ENCODE peak calls at places on chromosome 17, in seven cellular contexts. One of them, this sample, is unnamed.

GRCh38 chr17:10109146-10109545 is 89.3 kb downstream of the GAS7 start:
- DNase-seq in left ventricle myocardium inferior: no peak
- DNase-seq in AG04449: no peak
- DNase-seq in prostate gland: no peak
- DNase-seq in nephron progenitor cell: no peak
- DNase-seq in GM20000: no peak
- DNase-seq in mesothelial cell of epicardium: no peak
- DNase-seq in this sample: no peak

GRCh38 chr17:38416840-38417209 is 11.4 kb upstream of the ARHGAP23 start:
- DNase-seq in left ventricle myocardium inferior: no peak
- DNase-seq in prostate gland: no peak
- DNase-seq in GM20000: no peak
- DNase-seq in mesothelial cell of epicardium: no peak
- DNase-seq in AG04449: no peak
- DNase-seq in nephron progenitor cell: no peak
- DNase-seq in this sample: no peak

GRCh38 chr17:2138768-2139167 is 83.9 kb downstream of the HIC1 start:
- DNase-seq in prostate gland: peak
- DNase-seq in mesothelial cell of epicardium: peak
- DNase-seq in left ventricle myocardium inferior: no peak
- DNase-seq in nephron progenitor cell: no peak
- DNase-seq in AG04449: no peak
- DNase-seq in GM20000: peak
- DNase-seq in this sample: no peak

GRCh38 chr17:4187076-4187475 is 44.1 kb downstream of the CYB5D2 start:
- DNase-seq in mesothelial cell of epicardium: no peak
- DNase-seq in AG04449: no peak
- DNase-seq in nephron progenitor cell: no peak
- DNase-seq in left ventricle myocardium inferior: no peak
- DNase-seq in prostate gland: peak
- DNase-seq in GM20000: no peak
- DNase-seq in this sample: no peak

GRCh38 chr17:80989586-80989913 is 2.1 kb upstream of the CHMP6 start:
- DNase-seq in GM20000: peak
- DNase-seq in nephron progenitor cell: no peak
- DNase-seq in prostate gland: no peak
- DNase-seq in AG04449: no peak
- DNase-seq in left ventricle myocardium inferior: no peak
- DNase-seq in mesothelial cell of epicardium: no peak
- DNase-seq in this sample: no peak

GRCh38 chr17:77647531-77647930 is 311.0 kb upstream of the TNRC6C start:
- DNase-seq in prostate gland: no peak
- DNase-seq in GM20000: no peak
- DNase-seq in left ventricle myocardium inferior: no peak
- DNase-seq in nephron progenitor cell: no peak
- DNase-seq in mesothelial cell of epicardium: no peak
- DNase-seq in AG04449: no peak
- DNase-seq in this sample: no peak

GRCh38 chr17:43556292-43556691 is 10.2 kb upstream of the ETV4 start:
- DNase-seq in prostate gland: no peak
- DNase-seq in AG04449: no peak
- DNase-seq in mesothelial cell of epicardium: no peak
- DNase-seq in nephron progenitor cell: peak
- DNase-seq in GM20000: no peak
- DNase-seq in left ventricle myocardium inferior: no peak
- DNase-seq in this sample: no peak

GRCh38 chr17:5545051-5545987 is 39.0 kb downstream of the NLRP1 start:
- DNase-seq in prostate gland: no peak
- DNase-seq in nephron progenitor cell: no peak
- DNase-seq in mesothelial cell of epicardium: no peak
- DNase-seq in left ventricle myocardium inferior: no peak
- DNase-seq in AG04449: no peak
- DNase-seq in GM20000: no peak
- DNase-seq in this sample: no peak

GRCh38 chr17:19410875-19411291 is at the start of gene RNF112:
- DNase-seq in left ventricle myocardium inferior: peak
- DNase-seq in AG04449: no peak
- DNase-seq in prostate gland: no peak
- DNase-seq in GM20000: no peak
- DNase-seq in nephron progenitor cell: no peak
- DNase-seq in mesothelial cell of epicardium: no peak
- DNase-seq in this sample: no peak

GRCh38 chr17:17435323-17435722 is 41.5 kb upstream of the MED9 start:
- DNase-seq in GM20000: no peak
- DNase-seq in left ventricle myocardium inferior: no peak
- DNase-seq in AG04449: peak
- DNase-seq in mesothelial cell of epicardium: no peak
- DNase-seq in prostate gland: no peak
- DNase-seq in nephron progenitor cell: peak
- DNase-seq in this sample: no peak

GRCh38 chr17:36008998-36009665 is 7.8 kb upstream of the CCL15 start:
- DNase-seq in GM20000: no peak
- DNase-seq in prostate gland: no peak
- DNase-seq in nephron progenitor cell: no peak
- DNase-seq in mesothelial cell of epicardium: no peak
- DNase-seq in AG04449: no peak
- DNase-seq in left ventricle myocardium inferior: no peak
- DNase-seq in this sample: no peak

GRCh38 chr17:46978489-46979022 is 497 bp downstream of the RPRML start:
- DNase-seq in nephron progenitor cell: peak
- DNase-seq in prostate gland: no peak
- DNase-seq in AG04449: no peak
- DNase-seq in mesothelial cell of epicardium: no peak
- DNase-seq in GM20000: peak
- DNase-seq in left ventricle myocardium inferior: no peak
- DNase-seq in this sample: no peak

GRCh38 chr17:2101448-2102257 is 46.8 kb downstream of the HIC1 start:
- DNase-seq in left ventricle myocardium inferior: peak
- DNase-seq in nephron progenitor cell: no peak
- DNase-seq in AG04449: no peak
- DNase-seq in mesothelial cell of epicardium: no peak
- DNase-seq in GM20000: no peak
- DNase-seq in prostate gland: peak
- DNase-seq in this sample: no peak

GRCh38 chr17:70184770-70185169 is 15.4 kb downstream of the KCNJ2 start:
- DNase-seq in prostate gland: no peak
- DNase-seq in nephron progenitor cell: no peak
- DNase-seq in mesothelial cell of epicardium: no peak
- DNase-seq in GM20000: no peak
- DNase-seq in left ventricle myocardium inferior: no peak
- DNase-seq in AG04449: no peak
- DNase-seq in this sample: no peak

DNA sequence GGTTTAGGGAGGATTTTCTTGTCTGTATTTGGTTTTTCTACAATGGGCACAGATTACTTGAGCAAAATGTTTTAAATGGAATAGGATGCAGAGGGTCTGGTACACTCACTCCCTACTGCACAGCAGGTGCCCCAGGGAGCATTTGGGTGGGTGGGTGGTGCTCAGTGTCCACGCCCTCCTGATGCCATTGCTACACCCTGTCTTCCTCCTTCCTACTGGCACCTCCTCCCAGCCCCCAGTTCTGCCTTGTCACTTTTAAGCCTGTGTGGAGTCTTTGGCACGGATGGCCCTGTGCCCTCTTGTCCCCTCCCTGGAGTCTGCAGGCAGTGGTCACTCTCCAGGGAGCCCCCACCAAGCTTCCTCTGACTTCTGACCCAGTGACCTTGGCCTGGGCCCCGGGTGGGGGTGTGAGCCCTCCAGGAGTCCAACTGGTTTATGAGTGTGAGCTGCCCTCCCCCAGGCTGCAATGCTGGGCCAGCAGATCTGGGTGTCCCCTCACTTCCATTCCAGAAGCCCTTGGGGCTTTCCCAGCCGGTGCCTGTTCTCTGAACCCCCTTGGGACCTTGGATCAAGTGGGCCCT is 15.5 kb downstream of the LLGL2 start:
- DNase-seq in prostate gland: no peak
- DNase-seq in AG04449: no peak
- DNase-seq in GM20000: no peak
- DNase-seq in nephron progenitor cell: no peak
- DNase-seq in left ventricle myocardium inferior: no peak
- DNase-seq in mesothelial cell of epicardium: no peak
- DNase-seq in this sample: no peak
- TF ChIP-seq CTCF in prostate gland: no peak
- TF ChIP-seq CTCF in AG04449: no peak
- TF ChIP-seq CTCF in GM20000: no peak
- TF ChIP-seq CTCF in nephron progenitor cell: no peak
- TF ChIP-seq CTCF in left ventricle myocardium inferior: no peak
- TF ChIP-seq CTCF in mesothelial cell of epicardium: no peak
- TF ChIP-seq CTCF in this sample: no peak

DNA sequence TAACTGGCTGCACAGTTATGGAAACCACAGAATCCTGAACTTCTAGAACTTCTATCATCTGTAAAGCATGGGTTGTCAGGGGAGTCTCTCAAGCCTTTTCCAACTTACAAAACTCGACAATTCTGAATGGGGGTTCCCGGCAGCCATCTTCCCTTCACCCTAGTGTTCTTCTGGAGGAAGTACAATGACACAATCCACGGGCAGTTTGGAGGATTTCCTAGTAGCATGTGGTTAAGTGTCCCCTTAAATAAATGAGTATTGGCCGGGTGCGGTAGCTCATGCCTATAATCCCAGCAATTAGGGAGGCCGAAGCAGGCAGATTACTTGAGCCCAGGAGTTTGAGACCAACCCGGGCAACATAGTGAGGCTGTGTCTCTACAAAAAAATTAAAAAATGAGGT is 2.1 kb downstream of the SLC16A6 start:
- DNase-seq in left ventricle myocardium inferior: no peak
- DNase-seq in prostate gland: no peak
- DNase-seq in mesothelial cell of epicardium: no peak
- DNase-seq in AG04449: no peak
- DNase-seq in nephron progenitor cell: no peak
- DNase-seq in GM20000: peak
- DNase-seq in this sample: no peak
- TF ChIP-seq CTCF in left ventricle myocardium inferior: no peak
- TF ChIP-seq CTCF in prostate gland: no peak
- TF ChIP-seq CTCF in mesothelial cell of epicardium: no peak
- TF ChIP-seq CTCF in AG04449: no peak
- TF ChIP-seq CTCF in nephron progenitor cell: no peak
- TF ChIP-seq CTCF in GM20000: no peak
- TF ChIP-seq CTCF in this sample: no peak

DNA sequence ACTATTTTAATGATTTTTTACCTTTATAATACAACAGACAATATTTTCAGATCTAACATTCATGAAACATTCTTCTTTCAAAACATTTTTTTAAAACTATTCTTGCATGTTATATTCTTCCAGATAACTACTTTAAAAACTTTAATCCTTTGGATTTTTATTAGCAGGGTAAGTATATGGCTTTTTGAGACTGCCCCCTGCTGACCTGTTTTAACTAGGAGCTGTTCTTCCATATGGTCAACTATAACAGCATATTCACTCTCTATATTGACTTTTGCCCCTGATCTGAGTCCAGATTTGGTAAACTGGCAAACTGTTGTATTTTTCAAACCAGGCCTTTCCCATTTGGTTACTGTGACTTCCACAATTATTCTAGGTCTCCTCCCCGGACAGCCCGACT is 16.5 kb downstream of the ZNF18 start:
- DNase-seq in mesothelial cell of epicardium: no peak
- DNase-seq in AG04449: no peak
- DNase-seq in prostate gland: no peak
- DNase-seq in nephron progenitor cell: no peak
- DNase-seq in left ventricle myocardium inferior: no peak
- DNase-seq in GM20000: no peak
- DNase-seq in this sample: no peak
- TF ChIP-seq CTCF in mesothelial cell of epicardium: no peak
- TF ChIP-seq CTCF in AG04449: peak
- TF ChIP-seq CTCF in prostate gland: no peak
- TF ChIP-seq CTCF in nephron progenitor cell: no peak
- TF ChIP-seq CTCF in left ventricle myocardium inferior: peak
- TF ChIP-seq CTCF in GM20000: no peak
- TF ChIP-seq CTCF in this sample: peak

GRCh38 chr17:74785096-74785980 is 9.2 kb upstream of the NAT9 start:
- DNase-seq in mesothelial cell of epicardium: no peak
- DNase-seq in GM20000: no peak
- DNase-seq in prostate gland: no peak
- DNase-seq in left ventricle myocardium inferior: no peak
- DNase-seq in nephron progenitor cell: no peak
- DNase-seq in AG04449: no peak
- DNase-seq in this sample: no peak
- TF ChIP-seq CTCF in mesothelial cell of epicardium: no peak
- TF ChIP-seq CTCF in GM20000: no peak
- TF ChIP-seq CTCF in prostate gland: no peak
- TF ChIP-seq CTCF in left ventricle myocardium inferior: no peak
- TF ChIP-seq CTCF in nephron progenitor cell: no peak
- TF ChIP-seq CTCF in AG04449: no peak
- TF ChIP-seq CTCF in this sample: no peak

DNA sequence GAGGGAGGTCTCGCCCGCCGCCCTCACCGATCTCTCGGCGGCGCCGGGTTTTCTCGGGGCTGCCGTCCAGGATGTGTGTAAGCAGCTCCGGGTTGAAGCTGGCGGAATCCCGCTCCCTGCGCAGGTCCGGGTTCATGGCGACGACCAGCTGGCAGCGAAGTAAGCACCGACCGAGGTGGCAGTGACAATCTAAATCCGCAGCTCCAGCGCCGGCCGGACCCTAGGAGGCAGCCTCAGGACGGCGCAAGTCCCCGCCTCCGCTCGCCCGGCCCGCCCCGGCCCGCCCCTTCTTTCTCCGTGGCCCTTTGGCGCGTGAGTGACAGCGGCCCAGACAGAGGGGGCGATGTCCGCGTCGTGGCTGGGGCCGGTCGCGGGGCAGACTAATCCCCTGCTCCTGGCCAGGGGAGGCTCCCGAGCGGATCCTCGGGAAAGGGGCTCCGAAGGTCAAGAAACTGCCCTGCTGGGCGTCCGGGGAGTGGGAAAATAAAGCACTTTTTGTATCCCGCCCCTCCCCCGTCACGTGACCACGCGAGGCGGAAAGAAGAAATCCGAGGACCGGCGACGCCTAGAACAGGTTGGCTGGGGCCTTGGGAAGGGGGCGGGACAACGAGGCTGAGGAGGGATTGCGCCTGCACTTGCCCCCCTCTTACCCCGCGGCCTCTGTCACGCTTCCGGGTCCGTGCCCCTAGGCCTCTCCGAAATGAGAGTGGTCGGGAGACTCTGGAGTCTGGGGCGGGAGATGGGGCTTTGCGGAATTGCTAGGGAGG is at the start of the genes ACOX1 and TEN1:
- DNase-seq in left ventricle myocardium inferior: peak
- DNase-seq in prostate gland: peak
- DNase-seq in GM20000: peak
- DNase-seq in mesothelial cell of epicardium: peak
- DNase-seq in AG04449: peak
- DNase-seq in nephron progenitor cell: peak
- DNase-seq in this sample: peak
- TF ChIP-seq CTCF in left ventricle myocardium inferior: peak
- TF ChIP-seq CTCF in prostate gland: peak
- TF ChIP-seq CTCF in GM20000: peak
- TF ChIP-seq CTCF in mesothelial cell of epicardium: peak
- TF ChIP-seq CTCF in AG04449: peak
- TF ChIP-seq CTCF in nephron progenitor cell: no peak
- TF ChIP-seq CTCF in this sample: peak

This sample was measured in progenitor cell of endocrine pancreas.